ENCODE peak calls at places on chromosomes 16 and 17, in ten cellular contexts. G is PC-9; F is naive thymus-derived CD8-positive, alpha-beta T cell; O is NCI-H1417; K is fibroblast of the aortic adventitia; U is CD8-positive, alpha-beta memory T cell; N is HEK293T; R is esophagus squamous epithelium; T is RPMI7951; P is Daoy. V is an unnamed sample.
A peak's percentile ranks its signal among the peaks of the same experiment; 100 is the strongest.

GRCh38 chr17:7687072-7687907 is at the start of gene TP53:
- DNase-seq in O (peak; percentile 74), T (peak; percentile 91), U (peak; percentile 86), G (peak; percentile 90), N (peak; percentile 79), R (peak; percentile 46), K (peak; percentile 94), F (peak; percentile 89), P (peak; percentile 95), V (peak; percentile 85)

GRCh38 chr17:18381158-18381952 is 3.8 kb downstream of the EVPLL start:
- DNase-seq in N (no peak), P (no peak), K (no peak), G (no peak), O (no peak), R (no peak), F (no peak), U (no peak), T (no peak), V (no peak)

GRCh38 chr17:5380491-5381135 is 38.8 kb downstream of the NUP88 start:
- DNase-seq in N (no peak), G (no peak), F (no peak), P (no peak), O (no peak), T (no peak), R (no peak), U (no peak), K (peak; percentile 10), V (no peak)

GRCh38 chr17:44522883-44523671 is 19.9 kb upstream of the GPATCH8 start:
- DNase-seq in G (peak; percentile 62), T (peak; percentile 41), K (peak; percentile 73), R (no peak), O (peak; percentile 39), N (peak; percentile 84), F (peak; percentile 23), P (peak; percentile 47), U (no peak), V (peak; percentile 12)

GRCh38 chr16:4515611-4516233 is 22.9 kb downstream of the CDIP1 start:
- DNase-seq in U (no peak), R (no peak), N (no peak), K (peak; percentile 41), O (no peak), F (no peak), G (no peak), T (no peak), P (no peak), V (no peak)

GRCh38 chr16:508884-509736 is 18.4 kb upstream of the CAPN15 start:
- DNase-seq in F (no peak), K (no peak), N (no peak), P (no peak), T (peak; percentile 16), G (no peak), O (no peak), R (no peak), U (no peak), V (no peak)

GRCh38 chr17:82751171-82751570 is 694 bp upstream of the TBCD start:
- DNase-seq in F (no peak), N (no peak), O (no peak), R (no peak), P (no peak), T (no peak), K (peak; percentile 25), G (no peak), U (peak; percentile 79), V (no peak)

GRCh38 chr17:4986403-4986802 is 1.1 kb downstream of the CAMTA2 start:
- DNase-seq in K (no peak), O (no peak), R (no peak), N (no peak), P (no peak), U (no peak), G (peak; percentile 37), F (no peak), T (no peak), V (no peak)

GRCh38 chr17:81153340-81153803 is 11.9 kb upstream of the PVALEF start:
- DNase-seq in R (no peak), G (no peak), P (peak; percentile 82), K (no peak), O (no peak), U (no peak), F (no peak), N (no peak), T (peak; percentile 83), V (peak; percentile 32)

GRCh38 chr16:86939609-86940008 is 361.3 kb downstream of the FOXL1 start:
- DNase-seq in P (no peak), O (no peak), U (no peak), K (no peak), G (no peak), T (no peak), F (no peak), N (no peak), R (no peak), V (no peak)

GRCh38 chr17:73998246-73999220 is 204.9 kb upstream of the RPL38 start:
- DNase-seq in P (peak; percentile 66), F (peak; percentile 62), O (peak; percentile 77), K (no peak), R (no peak), T (no peak), U (peak; percentile 40), N (peak; percentile 75), G (peak; percentile 45), V (peak; percentile 44)

GRCh38 chr17:35578929-35579448 is 618 bp upstream of the PEX12 start:
- DNase-seq in F (peak; percentile 16), R (no peak), T (no peak), O (no peak), G (no peak), K (no peak), U (no peak), N (no peak), P (no peak), V (no peak)

GRCh38 chr16:66511615-66512500 is 38.1 kb downstream of the TK2 start:
- DNase-seq in R (no peak), F (no peak), N (no peak), U (no peak), P (peak; percentile 69), T (peak; percentile 95), G (peak; percentile 77), O (no peak), K (peak; percentile 82), V (no peak)

GRCh38 chr17:38735161-38735997 is 5.2 kb downstream of the CISD3 start:
- DNase-seq in U (peak; percentile 66), T (no peak), O (peak; percentile 26), K (peak; percentile 33), R (no peak), N (peak; percentile 68), F (peak; percentile 75), P (peak; percentile 38), G (no peak), V (peak; percentile 58)

GRCh38 chr17:40407460-40407859 is 10.2 kb downstream of the TOP2A start:
- DNase-seq in R (no peak), O (no peak), G (no peak), N (no peak), F (no peak), U (no peak), T (no peak), P (no peak), K (no peak), V (no peak)

GRCh38 chr17:49970498-49970897 is 1.5 kb downstream of the DLX4 start:
- DNase-seq in N (no peak), K (no peak), O (no peak), U (no peak), F (no peak), G (no peak), R (no peak), T (no peak), P (no peak), V (no peak)

GRCh38 chr17:69857412-69857835 is 217.6 kb upstream of the KCNJ16 start:
- DNase-seq in P (peak; percentile 38), U (no peak), G (no peak), O (no peak), T (peak; percentile 84), N (peak; percentile 10), R (no peak), F (no peak), K (peak; percentile 97), V (no peak)

GRCh38 chr16:81601601-81602251 is 157.1 kb downstream of the CMIP start:
- DNase-seq in R (no peak), T (no peak), U (no peak), P (no peak), N (no peak), F (no peak), K (peak; percentile 60), O (no peak), G (no peak), V (no peak)

GRCh38 chr16:380837-381787 is 666 bp downstream of the PGAP6 start:
- DNase-seq in N (peak; percentile 29), P (no peak), O (peak; percentile 69), F (no peak), T (peak; percentile 13), R (no peak), K (no peak), G (no peak), U (no peak), V (no peak)

GRCh38 chr17:45288825-45289224 is 26.9 kb upstream of the SPATA32 start:
- DNase-seq in O (peak; percentile 65), K (no peak), R (no peak), U (no peak), G (no peak), N (no peak), P (no peak), T (no peak), F (no peak), V (no peak)

GRCh38 chr17:47275245-47275984 is 21.8 kb downstream of the ITGB3 start:
- DNase-seq in R (no peak), F (no peak), N (peak; percentile 66), P (peak; percentile 89), O (no peak), G (peak; percentile 52), T (peak; percentile 98), K (peak; percentile 94), U (no peak), V (no peak)

GRCh38 chr16:70396209-70396904 is 42.5 kb downstream of the ST3GAL2 start:
- DNase-seq in P (no peak), N (peak; percentile 40), U (no peak), R (no peak), G (no peak), F (no peak), T (peak; percentile 81), K (peak; percentile 14), O (no peak), V (no peak)

GRCh38 chr17:32461853-32462617 is 17.7 kb downstream of the PSMD11 start:
- DNase-seq in P (peak; percentile 41), U (peak; percentile 58), O (peak; percentile 43), N (peak; percentile 26), R (no peak), T (peak; percentile 53), F (peak; percentile 68), G (peak; percentile 41), K (peak; percentile 63), V (peak; percentile 52)

GRCh38 chr17:34598161-34598776 is 18.9 kb downstream of the TMEM132E start:
- DNase-seq in T (no peak), F (no peak), N (no peak), P (no peak), G (no peak), O (no peak), K (no peak), R (no peak), U (no peak), V (no peak)

GRCh38 chr17:80732268-80732667 is 187.6 kb downstream of the RPTOR start:
- DNase-seq in T (peak; percentile 75), O (no peak), U (no peak), F (no peak), G (no peak), R (no peak), K (peak; percentile 20), N (no peak), P (no peak), V (no peak)

GRCh38 chr17:81665205-81666091 is 957 bp downstream of the OXLD1 start:
- DNase-seq in N (peak; percentile 53), P (peak; percentile 52), K (peak; percentile 18), T (peak; percentile 14), G (peak; percentile 16), R (no peak), O (no peak), U (no peak), F (peak; percentile 36), V (no peak)

GRCh38 chr17:26792486-26792885 is 501.4 kb upstream of the WSB1 start:
- DNase-seq in P (no peak), T (peak; percentile 0), K (peak; percentile 30), R (no peak), U (no peak), O (no peak), G (no peak), N (no peak), F (no peak), V (no peak)

V was measured in T follicular helper cell.